ENCODE peak calls at places on chromosomes 4 and X, in four cellular contexts. One of them, this sample, is unnamed.

GRCh38 chrX:19342331-19342906 is 1.3 kb upstream of the PDHA1 start:
- DNase-seq in aorta: no peak
- DNase-seq in choroid plexus epithelial cell: peak
- DNase-seq in esophagus muscularis mucosa: no peak
- DNase-seq in this sample: no peak

GRCh38 chr4:111506706-111507105 is 638.5 kb upstream of the FAM241A start:
- DNase-seq in esophagus muscularis mucosa: no peak
- DNase-seq in aorta: no peak
- DNase-seq in choroid plexus epithelial cell: peak
- DNase-seq in this sample: no peak

GRCh38 chr4:186192068-186192751 is 843 bp downstream of the CYP4V2 start:
- DNase-seq in esophagus muscularis mucosa: no peak
- DNase-seq in choroid plexus epithelial cell: peak
- DNase-seq in aorta: peak
- DNase-seq in this sample: peak

GRCh38 chr4:4788573-4788972 is 70.9 kb upstream of the MSX1 start:
- DNase-seq in choroid plexus epithelial cell: no peak
- DNase-seq in aorta: no peak
- DNase-seq in esophagus muscularis mucosa: no peak
- DNase-seq in this sample: no peak

GRCh38 chrX:133792198-133792953 is 193.0 kb downstream of the GPC3 start:
- DNase-seq in choroid plexus epithelial cell: peak
- DNase-seq in esophagus muscularis mucosa: no peak
- DNase-seq in aorta: peak
- DNase-seq in this sample: peak

GRCh38 chr4:81465668-81466357 is 5.9 kb downstream of the RASGEF1B start:
- DNase-seq in esophagus muscularis mucosa: no peak
- DNase-seq in aorta: no peak
- DNase-seq in choroid plexus epithelial cell: no peak
- DNase-seq in this sample: no peak

GRCh38 chr4:16024009-16024408 is 59.8 kb downstream of the PROM1 start:
- DNase-seq in esophagus muscularis mucosa: no peak
- DNase-seq in choroid plexus epithelial cell: peak
- DNase-seq in aorta: no peak
- DNase-seq in this sample: no peak

GRCh38 chr4:108651068-108651794 is 832 bp downstream of the OSTC start:
- DNase-seq in esophagus muscularis mucosa: no peak
- DNase-seq in aorta: no peak
- DNase-seq in choroid plexus epithelial cell: peak
- DNase-seq in this sample: no peak

GRCh38 chrX:153488231-153488914 is 6.4 kb upstream of the BGN start:
- DNase-seq in aorta: peak
- DNase-seq in esophagus muscularis mucosa: no peak
- DNase-seq in choroid plexus epithelial cell: peak
- DNase-seq in this sample: no peak

DNA sequence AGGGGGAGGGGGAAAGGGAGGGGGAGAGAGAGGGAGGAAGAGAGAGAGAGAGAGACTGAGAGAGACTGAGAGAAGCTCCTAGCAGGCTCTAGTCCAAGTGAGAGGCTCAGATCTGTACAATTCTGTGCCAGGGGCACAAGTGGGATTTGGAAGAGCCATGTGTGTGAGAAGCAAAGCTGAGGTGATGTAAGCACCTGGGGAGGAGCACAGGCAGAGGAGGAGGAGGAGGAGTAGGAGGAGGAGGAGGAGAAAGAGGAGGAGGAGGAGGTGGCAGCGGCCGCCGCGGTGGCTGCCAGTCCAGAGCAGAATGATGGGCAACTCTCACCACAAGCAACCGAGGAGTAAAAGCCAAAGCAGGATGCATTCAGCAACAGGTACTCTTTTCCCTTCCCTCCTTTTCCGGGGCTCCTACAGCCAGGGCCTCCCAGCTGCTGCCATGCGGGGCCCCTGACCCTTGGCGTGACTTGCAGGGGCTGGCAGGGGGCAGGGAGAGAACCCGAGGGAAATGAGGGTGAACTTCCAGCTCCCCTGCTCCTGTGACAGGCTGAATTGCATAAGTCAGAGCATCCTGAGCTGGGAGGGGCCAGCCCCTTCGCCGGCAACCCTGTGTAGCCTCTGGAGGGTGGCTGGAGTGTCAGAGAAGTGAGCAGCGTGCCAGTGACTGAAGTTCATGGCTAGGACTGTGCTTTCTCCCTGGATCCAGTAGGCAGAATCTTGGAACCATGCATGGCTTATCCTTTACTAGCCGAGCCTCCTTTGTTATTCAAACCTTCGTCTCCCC is 62.1 kb downstream of the RTL5 start:
- DNase-seq in esophagus muscularis mucosa: no peak
- DNase-seq in choroid plexus epithelial cell: no peak
- DNase-seq in aorta: no peak
- DNase-seq in this sample: no peak
- H3K4me3 ChIP-seq in esophagus muscularis mucosa: peak
- H3K4me3 ChIP-seq in choroid plexus epithelial cell: peak
- H3K4me3 ChIP-seq in aorta: no peak
- H3K4me3 ChIP-seq in this sample: no peak

DNA sequence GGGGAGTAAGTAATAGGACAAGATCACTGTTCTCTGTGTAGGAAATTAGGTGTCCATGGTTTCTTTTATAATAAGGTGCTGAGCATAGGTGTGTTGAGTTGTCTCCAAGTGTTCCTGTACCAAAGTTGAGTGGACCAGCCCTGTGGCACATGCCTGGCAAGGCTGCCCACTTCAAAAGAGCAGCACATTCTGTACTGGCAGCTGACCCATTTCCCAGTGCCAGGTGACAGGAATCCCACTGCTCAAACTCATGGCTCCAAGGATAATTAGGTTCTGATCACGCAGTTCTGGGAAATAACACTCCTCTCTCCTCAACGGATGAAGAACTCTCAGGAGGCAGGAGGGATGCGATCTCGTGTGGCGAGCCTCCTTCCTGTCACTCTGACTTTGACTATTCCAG is 12.8 kb upstream of the LGI2 start:
- DNase-seq in esophagus muscularis mucosa: no peak
- DNase-seq in choroid plexus epithelial cell: no peak
- DNase-seq in aorta: no peak
- DNase-seq in this sample: no peak
- H3K4me3 ChIP-seq in esophagus muscularis mucosa: no peak
- H3K4me3 ChIP-seq in choroid plexus epithelial cell: no peak
- H3K4me3 ChIP-seq in aorta: no peak
- H3K4me3 ChIP-seq in this sample: no peak

DNA sequence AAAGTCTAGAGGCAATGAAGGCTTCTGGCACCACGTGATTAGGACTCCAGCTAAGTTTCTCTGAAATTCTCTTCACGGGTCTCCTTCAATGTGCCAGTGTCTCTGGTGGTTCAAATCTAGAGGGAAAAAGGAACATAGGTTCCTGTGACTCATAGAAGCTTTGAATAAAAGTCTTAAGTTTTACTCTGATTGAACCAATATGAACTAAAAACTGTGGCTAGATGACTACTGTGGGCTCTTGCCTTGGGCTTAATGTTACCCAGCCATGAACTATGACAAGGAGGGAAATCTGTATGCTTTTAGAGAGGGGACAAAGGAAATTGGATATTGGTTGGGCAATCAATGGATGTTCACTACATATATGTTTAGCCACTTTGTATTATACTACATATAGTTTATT is 49.9 kb upstream of the TEX13D start:
- DNase-seq in esophagus muscularis mucosa: no peak
- DNase-seq in choroid plexus epithelial cell: no peak
- DNase-seq in aorta: no peak
- DNase-seq in this sample: no peak
- H3K4me3 ChIP-seq in esophagus muscularis mucosa: no peak
- H3K4me3 ChIP-seq in choroid plexus epithelial cell: no peak
- H3K4me3 ChIP-seq in aorta: no peak
- H3K4me3 ChIP-seq in this sample: no peak

DNA sequence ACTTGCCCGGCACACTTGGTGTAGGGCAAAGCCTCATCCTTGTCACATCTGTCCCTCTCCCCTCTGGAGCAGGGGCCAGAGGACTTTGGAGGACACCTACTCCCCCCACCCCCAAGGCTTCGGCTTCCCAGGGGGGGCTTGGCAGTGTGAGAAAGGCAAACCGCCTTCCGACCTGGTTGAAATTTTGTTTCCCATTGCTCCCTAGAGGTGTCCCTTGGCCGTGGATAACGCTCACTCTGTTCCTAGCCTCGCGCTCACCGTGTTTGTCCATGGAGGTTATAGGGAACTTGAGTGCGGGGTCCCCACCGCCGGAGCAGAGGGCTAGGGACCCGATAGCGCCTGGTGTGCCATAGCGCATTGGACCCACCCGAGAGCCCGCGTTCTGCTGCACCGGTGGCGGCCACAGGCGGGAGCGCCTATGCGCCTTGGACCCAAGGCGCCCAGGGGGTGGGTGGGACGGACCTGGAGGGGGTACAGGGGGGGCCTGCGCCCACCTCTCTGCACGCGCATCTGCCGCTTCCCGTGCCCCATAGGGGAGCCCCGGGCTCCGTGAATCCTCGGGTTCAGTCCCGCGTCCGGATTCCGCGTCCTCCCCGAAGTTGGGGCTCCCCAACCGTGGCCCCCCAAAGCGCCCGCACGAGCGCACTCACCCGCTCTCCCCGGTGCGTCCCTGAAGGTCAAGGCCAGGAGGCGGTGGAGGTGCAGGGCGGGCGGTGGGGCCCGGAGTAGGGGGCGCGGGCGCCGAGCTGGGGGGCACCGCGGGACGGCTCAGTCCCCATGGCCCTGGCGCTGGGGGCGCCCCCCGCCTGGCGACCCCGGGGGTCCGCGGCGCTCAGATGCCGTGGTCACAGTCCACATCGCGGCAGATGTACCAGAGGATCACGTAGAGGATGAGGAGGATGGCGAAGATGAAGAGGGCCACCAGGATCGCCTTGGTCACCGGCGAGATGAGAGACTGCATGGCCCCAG is 82.7 kb upstream of the DHRSX start:
- DNase-seq in esophagus muscularis mucosa: no peak
- DNase-seq in aorta: no peak
- DNase-seq in choroid plexus epithelial cell: no peak
- DNase-seq in this sample: no peak
- H3K4me3 ChIP-seq in esophagus muscularis mucosa: no peak
- H3K4me3 ChIP-seq in aorta: no peak
- H3K4me3 ChIP-seq in choroid plexus epithelial cell: no peak
- H3K4me3 ChIP-seq in this sample: no peak

DNA sequence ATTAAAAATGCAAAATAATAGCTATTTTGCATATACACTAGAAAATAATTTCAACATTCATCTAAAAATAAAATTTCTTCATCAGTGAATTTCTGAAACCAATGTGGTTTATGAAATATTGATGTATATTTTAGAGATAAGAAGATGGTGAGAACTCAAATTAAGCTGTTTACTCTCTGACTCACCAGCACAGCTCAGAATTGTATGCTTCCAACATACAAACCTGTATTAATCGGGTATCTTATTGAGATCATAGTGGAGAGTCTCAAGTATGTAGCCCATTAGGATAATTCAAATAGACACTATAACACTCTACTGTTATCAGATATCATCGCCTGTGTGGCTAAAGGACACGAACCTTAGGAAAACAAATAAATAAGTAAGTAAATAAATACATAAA is 899.5 kb upstream of the INTU start:
- DNase-seq in esophagus muscularis mucosa: no peak
- DNase-seq in choroid plexus epithelial cell: peak
- DNase-seq in aorta: no peak
- DNase-seq in this sample: no peak
- H3K4me3 ChIP-seq in esophagus muscularis mucosa: no peak
- H3K4me3 ChIP-seq in choroid plexus epithelial cell: no peak
- H3K4me3 ChIP-seq in aorta: no peak
- H3K4me3 ChIP-seq in this sample: no peak

DNA sequence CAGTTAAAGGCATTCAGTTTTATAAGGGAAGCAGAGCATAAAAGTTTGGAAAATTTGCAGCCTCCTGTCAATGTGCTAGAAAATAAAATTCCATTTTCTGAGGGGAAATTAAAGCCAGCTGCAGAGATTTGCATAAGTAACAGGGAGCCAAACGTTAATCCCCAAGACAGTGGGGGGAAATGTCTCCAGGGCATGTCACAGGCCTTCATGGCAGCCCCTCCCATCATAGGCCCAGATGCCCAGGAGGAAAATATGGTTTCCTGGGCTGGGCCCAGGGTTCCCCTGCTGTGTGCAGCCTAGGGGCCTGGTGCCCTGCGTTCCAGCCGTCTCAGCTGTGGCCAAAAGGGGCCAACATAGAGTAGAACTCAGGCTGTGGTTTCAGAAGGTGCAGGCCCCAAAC is 9.3 kb downstream of the RNF4 start:
- DNase-seq in aorta: no peak
- DNase-seq in choroid plexus epithelial cell: no peak
- DNase-seq in esophagus muscularis mucosa: no peak
- DNase-seq in this sample: no peak
- H3K4me3 ChIP-seq in aorta: no peak
- H3K4me3 ChIP-seq in choroid plexus epithelial cell: no peak
- H3K4me3 ChIP-seq in esophagus muscularis mucosa: no peak
- H3K4me3 ChIP-seq in this sample: no peak

GRCh38 chrX:71534773-71535544 is 2.1 kb downstream of the OGT start:
- DNase-seq in esophagus muscularis mucosa: no peak
- DNase-seq in choroid plexus epithelial cell: no peak
- DNase-seq in aorta: no peak
- DNase-seq in this sample: no peak
- H3K4me3 ChIP-seq in esophagus muscularis mucosa: peak
- H3K4me3 ChIP-seq in choroid plexus epithelial cell: peak
- H3K4me3 ChIP-seq in aorta: peak
- H3K4me3 ChIP-seq in this sample: peak

DNA sequence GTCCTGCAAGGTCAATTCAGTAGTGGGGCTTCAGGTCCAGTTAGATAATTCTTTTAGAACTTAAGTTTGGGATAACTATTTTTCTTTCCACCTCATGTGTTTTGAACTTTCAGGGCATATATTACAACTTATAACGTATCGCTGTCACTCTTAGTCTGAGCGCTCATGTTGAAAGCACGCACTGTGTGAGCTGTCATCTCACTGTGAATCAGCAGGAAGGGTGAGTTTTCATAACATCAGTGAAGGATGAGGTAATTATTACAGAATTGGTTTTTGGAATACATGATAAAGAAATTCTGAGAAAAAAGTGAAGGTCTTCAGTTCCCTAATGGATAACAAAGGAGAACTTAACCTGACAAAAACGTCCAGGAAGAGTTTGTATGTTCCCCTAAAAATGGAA is 45.1 kb upstream of the SLC4A4 start:
- DNase-seq in esophagus muscularis mucosa: no peak
- DNase-seq in choroid plexus epithelial cell: peak
- DNase-seq in aorta: no peak
- DNase-seq in this sample: no peak
- H3K4me3 ChIP-seq in esophagus muscularis mucosa: no peak
- H3K4me3 ChIP-seq in choroid plexus epithelial cell: no peak
- H3K4me3 ChIP-seq in aorta: no peak
- H3K4me3 ChIP-seq in this sample: no peak

GRCh38 chr4:11693693-11694092 is 265.0 kb upstream of the HS3ST1 start:
- DNase-seq in choroid plexus epithelial cell: no peak
- DNase-seq in aorta: no peak
- DNase-seq in esophagus muscularis mucosa: no peak
- DNase-seq in this sample: no peak
- H3K4me3 ChIP-seq in choroid plexus epithelial cell: no peak
- H3K4me3 ChIP-seq in aorta: no peak
- H3K4me3 ChIP-seq in esophagus muscularis mucosa: no peak
- H3K4me3 ChIP-seq in this sample: no peak

GRCh38 chr4:8385611-8386010 is 54.9 kb downstream of the ACOX3 start:
- DNase-seq in choroid plexus epithelial cell: no peak
- DNase-seq in aorta: no peak
- DNase-seq in esophagus muscularis mucosa: no peak
- DNase-seq in this sample: no peak
- H3K4me3 ChIP-seq in choroid plexus epithelial cell: no peak
- H3K4me3 ChIP-seq in aorta: no peak
- H3K4me3 ChIP-seq in esophagus muscularis mucosa: no peak
- H3K4me3 ChIP-seq in this sample: no peak

This sample was measured in naive thymus-derived CD4-positive, alpha-beta T cell.